ENCODE peak calls at places on chromosomes 11 and 22, in five cellular contexts. Y is HCT116, X is GM12878, B is K562, H is H1. M is an unnamed sample.

GRCh38 chr11:6418958-6419611 is at the start of gene APBB1:
- DNase-seq in H (peak), X (no peak), Y (no peak), B (peak), M (peak)

GRCh38 chr11:16902182-16902581 is 112.0 kb downstream of the PLEKHA7 start:
- DNase-seq in Y (peak), B (no peak), H (no peak), X (peak), M (no peak)

GRCh38 chr11:86134580-86135318 is 65.9 kb upstream of the PICALM start:
- DNase-seq in H (no peak), B (peak), Y (no peak), X (no peak), M (no peak)

GRCh38 chr22:44268431-44269116 is 44.2 kb downstream of the SHISAL1 start:
- DNase-seq in B (no peak), Y (no peak), X (no peak), H (no peak), M (no peak)

GRCh38 chr11:119373917-119374631 is 7.4 kb downstream of the USP2 start:
- DNase-seq in B (peak), Y (no peak), H (peak), X (no peak), M (peak)

GRCh38 chr22:17674152-17674551 is 35.6 kb downstream of the BCL2L13 start:
- DNase-seq in Y (no peak), X (no peak), H (no peak), B (no peak), M (no peak)

GRCh38 chr11:65362320-65362931 is 7.9 kb downstream of the TIGD3 start:
- DNase-seq in Y (no peak), X (peak), B (peak), H (no peak), M (no peak)

GRCh38 chr11:75745807-75746206 is 22.8 kb upstream of the DGAT2 start:
- DNase-seq in Y (no peak), H (no peak), X (no peak), B (no peak), M (no peak)

GRCh38 chr11:102802341-102802740 is 4.4 kb upstream of the MMP1 start:
- DNase-seq in Y (no peak), B (no peak), X (no peak), H (no peak), M (peak)

GRCh38 chr11:94151903-94152677 is 23.4 kb downstream of the PANX1 start:
- DNase-seq in B (peak), X (no peak), Y (peak), H (no peak), M (peak)

GRCh38 chr22:35496768-35497312 is 43.8 kb upstream of the RASD2 start:
- DNase-seq in H (no peak), Y (no peak), X (no peak), B (no peak), M (no peak)

GRCh38 chr11:45106006-45106405 is 40.4 kb upstream of the PRDM11 start:
- DNase-seq in Y (no peak), X (no peak), H (no peak), B (no peak), M (no peak)

GRCh38 chr11:45778341-45778740 is 26.6 kb upstream of the SLC35C1 start:
- DNase-seq in H (no peak), X (no peak), B (no peak), Y (no peak), M (no peak)

GRCh38 chr11:112024178-112024777 is 930 bp upstream of the DLAT start:
- DNase-seq in B (peak), X (no peak), H (no peak), Y (no peak), M (no peak)

GRCh38 chr22:49790912-49791311 is 36.8 kb downstream of the BRD1 start:
- DNase-seq in H (no peak), X (no peak), Y (no peak), B (no peak), M (no peak)

GRCh38 chr22:36913431-36914382 is at the start of gene CSF2RB:
- DNase-seq in H (no peak), B (peak), X (no peak), Y (no peak), M (peak)

GRCh38 chr22:17471901-17472566 is 91.3 kb upstream of the SLC25A18 start:
- DNase-seq in B (no peak), Y (no peak), H (no peak), X (no peak), M (no peak)

GRCh38 chr11:126635511-126635910 is 280.0 kb downstream of the ST3GAL4 start:
- DNase-seq in X (no peak), H (no peak), Y (no peak), B (no peak), M (no peak)

GRCh38 chr11:68003846-68004550 is at the start of gene UNC93B1:
- DNase-seq in Y (peak), X (peak), B (peak), H (peak), M (peak)

GRCh38 chr22:35568751-35569725 is 28.4 kb downstream of the RASD2 start:
- DNase-seq in Y (no peak), H (no peak), B (no peak), X (no peak), M (no peak)

GRCh38 chr11:12441081-12441801 is 63.9 kb downstream of the PARVA start:
- DNase-seq in H (no peak), Y (no peak), B (no peak), X (no peak), M (peak)

GRCh38 chr11:44157019-44157418 is 61.5 kb downstream of the EXT2 start:
- DNase-seq in X (no peak), H (no peak), B (no peak), Y (no peak), M (no peak)

GRCh38 chr22:29043906-29044575 is 17.6 kb downstream of the C22orf31 start:
- DNase-seq in Y (no peak), X (no peak), H (no peak), B (no peak), M (peak)

DNA sequence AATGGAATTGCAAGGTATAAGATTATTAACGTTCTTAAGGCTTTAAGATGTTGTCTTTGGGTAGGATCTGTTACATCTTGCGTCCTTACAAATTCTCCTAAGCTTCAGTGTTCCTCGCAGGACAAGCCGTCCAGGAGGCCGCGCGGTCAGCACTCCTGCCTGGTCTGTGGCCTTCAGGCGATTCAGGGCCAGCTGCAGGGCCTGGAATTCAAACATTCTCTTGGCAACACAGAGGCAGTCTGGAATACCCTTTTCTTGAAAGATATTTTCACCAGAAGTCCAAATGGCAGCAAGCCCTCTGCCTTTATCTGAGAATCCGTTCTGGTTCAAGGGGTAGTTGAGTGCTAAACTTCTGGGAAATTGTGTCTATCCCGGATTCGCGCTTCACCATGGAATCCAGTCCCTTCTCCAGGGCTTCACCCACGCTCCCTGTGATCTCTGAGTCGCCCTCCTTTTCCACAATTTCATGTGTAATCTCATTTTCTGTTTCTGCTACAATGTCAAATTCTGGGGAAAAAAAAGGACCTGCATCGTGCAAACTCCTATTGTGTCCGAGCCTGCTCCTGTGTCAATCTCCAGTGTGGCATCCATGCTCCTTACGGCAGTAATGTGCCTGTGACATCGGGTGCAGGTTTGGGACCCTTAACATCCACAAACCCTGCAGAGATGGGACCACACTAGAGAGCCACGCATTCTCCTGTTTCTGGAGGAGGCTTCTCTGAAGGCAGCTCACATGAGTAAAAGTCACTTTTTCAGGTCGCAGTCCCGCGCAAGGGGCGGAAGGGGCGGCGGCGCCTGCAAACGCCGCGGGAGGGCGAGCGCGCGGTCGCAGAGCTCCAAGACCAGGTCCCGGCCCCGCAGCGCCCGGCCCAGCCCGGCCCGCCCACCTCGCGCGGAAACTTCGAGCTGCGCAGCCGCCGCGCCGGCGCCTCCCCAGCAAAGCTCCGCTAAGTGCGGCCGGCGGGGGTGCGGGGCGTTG is 25.3 kb upstream of the SORL1 start:
- DNase-seq in B (peak), H (peak), X (no peak), Y (peak), M (no peak)
- TF ChIP-seq EZH2 in B (no peak), H (no peak), X (no peak), Y (no peak), M (peak)

DNA sequence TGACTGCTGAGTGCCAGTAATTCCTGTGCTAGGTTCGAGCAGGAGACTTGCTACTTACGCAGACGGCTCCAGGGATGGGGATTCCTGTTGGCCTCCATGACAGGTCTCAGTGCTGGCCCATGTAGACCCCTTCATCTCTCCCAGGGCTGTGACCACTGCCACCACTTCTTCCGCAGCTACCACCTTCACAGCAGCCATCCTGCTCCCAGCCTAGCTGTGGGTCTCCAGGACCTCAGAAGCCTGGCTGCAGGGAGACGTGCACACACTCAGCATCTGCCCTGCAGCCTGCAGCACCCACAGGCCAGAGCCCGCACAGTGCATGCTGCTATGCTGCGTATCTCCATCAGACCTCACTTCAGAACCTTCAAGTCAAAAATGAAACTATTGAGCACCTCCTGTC is 1503.9 kb downstream of the BRD1 start:
- DNase-seq in B (no peak), X (no peak), H (no peak), Y (no peak), M (no peak)
- TF ChIP-seq MAX in B (no peak), X (no peak), H (no peak), Y (no peak), M (no peak)

DNA sequence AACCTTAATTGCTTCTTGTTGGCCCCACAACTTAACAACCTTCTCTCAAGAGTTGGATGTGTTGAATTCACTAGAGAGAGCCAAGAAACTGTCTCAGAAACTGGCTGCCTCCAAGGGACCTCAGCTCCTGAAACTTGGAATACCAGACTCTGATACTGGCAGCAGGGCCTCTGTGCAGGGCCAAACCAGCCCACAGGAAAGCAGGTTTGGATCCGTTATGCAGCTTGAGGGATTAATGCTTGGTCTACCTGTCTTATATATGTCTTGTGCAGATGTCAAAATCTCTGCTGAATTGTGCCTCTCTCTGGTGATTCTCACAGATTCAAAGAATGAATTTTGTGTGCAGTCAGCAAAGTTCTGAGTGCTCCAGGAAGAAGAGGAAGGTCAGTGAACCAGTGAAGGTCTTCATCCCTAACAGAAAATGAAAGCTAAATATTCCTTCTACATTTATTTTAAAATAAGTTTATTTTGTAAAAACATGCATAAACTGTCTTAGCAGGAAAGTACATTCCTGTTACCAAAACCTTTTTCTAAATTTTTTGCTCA is 70.7 kb downstream of the LIF start:
- DNase-seq in X (no peak), B (no peak), H (no peak), Y (no peak), M (no peak)
- TF ChIP-seq EZH2 in X (no peak), B (no peak), H (no peak), Y (no peak), M (no peak)

DNA sequence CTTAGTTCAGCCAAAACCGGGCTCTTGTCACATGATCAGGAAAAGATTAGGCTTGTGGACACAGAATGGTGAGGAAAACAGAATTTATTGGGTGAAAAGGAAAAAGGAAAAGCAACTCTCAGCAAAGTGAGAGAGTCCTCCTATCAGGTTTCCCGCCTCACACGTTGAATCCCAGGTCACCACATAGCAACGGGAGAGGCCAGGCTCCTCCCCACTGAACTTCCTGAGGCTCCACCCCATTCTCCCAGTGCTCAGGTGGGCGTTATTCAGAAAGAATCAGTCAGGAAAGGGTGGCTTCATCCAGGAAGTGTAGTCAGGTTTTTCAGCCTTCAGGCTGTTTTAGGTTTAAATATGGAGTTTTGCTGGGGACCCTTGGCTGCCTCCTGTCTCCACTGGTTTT is 66.9 kb downstream of the SPON1 start:
- DNase-seq in Y (no peak), H (no peak), X (no peak), B (no peak), M (no peak)
- TF ChIP-seq MAX in Y (no peak), H (no peak), X (no peak), B (no peak), M (no peak)

M was measured in endothelial cell of umbilical vein.